ENCODE peak calls at places on chromosomes 3 and 15, in ten cellular contexts. One of them, this sample, is unnamed.

GRCh38 chr3:172808969-172809546 is 58.5 kb downstream of the ECT2 start:
- DNase-seq in cardiac fibroblast: peak; percentile 78
- DNase-seq in thoracic aorta: no peak
- DNase-seq in anterior cingulate cortex: no peak
- DNase-seq in fibroblast of the aortic adventitia: peak; percentile 85
- DNase-seq in SJSA1: no peak
- DNase-seq in skeletal muscle cell: peak; percentile 7
- DNase-seq in progenitor cell of endocrine pancreas: no peak
- DNase-seq in activated gamma-delta T cell: no peak
- DNase-seq in A172: peak; percentile 50
- DNase-seq in this sample: peak; percentile 40

GRCh38 chr3:55330756-55331155 is 156.3 kb downstream of the WNT5A start:
- DNase-seq in progenitor cell of endocrine pancreas: no peak
- DNase-seq in activated gamma-delta T cell: no peak
- DNase-seq in cardiac fibroblast: no peak
- DNase-seq in anterior cingulate cortex: no peak
- DNase-seq in fibroblast of the aortic adventitia: no peak
- DNase-seq in A172: no peak
- DNase-seq in skeletal muscle cell: no peak
- DNase-seq in thoracic aorta: no peak
- DNase-seq in SJSA1: no peak
- DNase-seq in this sample: no peak

GRCh38 chr15:61197187-61197586 is 31.9 kb downstream of the RORA start:
- DNase-seq in skeletal muscle cell: no peak
- DNase-seq in A172: no peak
- DNase-seq in SJSA1: no peak
- DNase-seq in cardiac fibroblast: no peak
- DNase-seq in progenitor cell of endocrine pancreas: no peak
- DNase-seq in thoracic aorta: no peak
- DNase-seq in fibroblast of the aortic adventitia: no peak
- DNase-seq in anterior cingulate cortex: peak; percentile 60
- DNase-seq in activated gamma-delta T cell: no peak
- DNase-seq in this sample: no peak

GRCh38 chr3:99969133-99969532 is 145.2 kb downstream of the FILIP1L start:
- DNase-seq in SJSA1: no peak
- DNase-seq in activated gamma-delta T cell: no peak
- DNase-seq in anterior cingulate cortex: no peak
- DNase-seq in A172: no peak
- DNase-seq in progenitor cell of endocrine pancreas: no peak
- DNase-seq in fibroblast of the aortic adventitia: no peak
- DNase-seq in thoracic aorta: no peak
- DNase-seq in cardiac fibroblast: no peak
- DNase-seq in skeletal muscle cell: no peak
- DNase-seq in this sample: no peak

GRCh38 chr3:182501861-182502260 is 291.4 kb upstream of the ATP11B start:
- DNase-seq in thoracic aorta: no peak
- DNase-seq in activated gamma-delta T cell: no peak
- DNase-seq in cardiac fibroblast: no peak
- DNase-seq in progenitor cell of endocrine pancreas: no peak
- DNase-seq in fibroblast of the aortic adventitia: no peak
- DNase-seq in skeletal muscle cell: no peak
- DNase-seq in SJSA1: no peak
- DNase-seq in A172: no peak
- DNase-seq in anterior cingulate cortex: no peak
- DNase-seq in this sample: no peak

GRCh38 chr3:136818191-136818850 is 605 bp upstream of the SLC35G2 start:
- DNase-seq in cardiac fibroblast: peak; percentile 87
- DNase-seq in skeletal muscle cell: peak; percentile 62
- DNase-seq in thoracic aorta: peak; percentile 3
- DNase-seq in fibroblast of the aortic adventitia: peak; percentile 76
- DNase-seq in A172: peak; percentile 96
- DNase-seq in progenitor cell of endocrine pancreas: no peak
- DNase-seq in anterior cingulate cortex: no peak
- DNase-seq in activated gamma-delta T cell: no peak
- DNase-seq in SJSA1: peak; percentile 92
- DNase-seq in this sample: no peak

GRCh38 chr15:49895337-49896223 is 223.5 kb downstream of the ATP8B4 start:
- DNase-seq in anterior cingulate cortex: no peak
- DNase-seq in thoracic aorta: no peak
- DNase-seq in cardiac fibroblast: peak; percentile 83
- DNase-seq in skeletal muscle cell: no peak
- DNase-seq in fibroblast of the aortic adventitia: peak; percentile 91
- DNase-seq in A172: no peak
- DNase-seq in SJSA1: no peak
- DNase-seq in activated gamma-delta T cell: no peak
- DNase-seq in progenitor cell of endocrine pancreas: no peak
- DNase-seq in this sample: no peak

GRCh38 chr3:69121513-69121912 is 882 bp downstream of the LMOD3 start:
- DNase-seq in A172: no peak
- DNase-seq in skeletal muscle cell: no peak
- DNase-seq in anterior cingulate cortex: no peak
- DNase-seq in progenitor cell of endocrine pancreas: no peak
- DNase-seq in thoracic aorta: no peak
- DNase-seq in SJSA1: no peak
- DNase-seq in activated gamma-delta T cell: no peak
- DNase-seq in fibroblast of the aortic adventitia: no peak
- DNase-seq in cardiac fibroblast: no peak
- DNase-seq in this sample: no peak

GRCh38 chr15:96326551-96327154 is 3.8 kb upstream of the NR2F2 start:
- DNase-seq in fibroblast of the aortic adventitia: peak; percentile 73
- DNase-seq in anterior cingulate cortex: no peak
- DNase-seq in activated gamma-delta T cell: no peak
- DNase-seq in A172: peak; percentile 35
- DNase-seq in skeletal muscle cell: no peak
- DNase-seq in thoracic aorta: no peak
- DNase-seq in progenitor cell of endocrine pancreas: no peak
- DNase-seq in cardiac fibroblast: peak; percentile 71
- DNase-seq in SJSA1: no peak
- DNase-seq in this sample: no peak

GRCh38 chr3:195583831-195584542 is at the start of gene APOD:
- DNase-seq in progenitor cell of endocrine pancreas: no peak
- DNase-seq in anterior cingulate cortex: peak; percentile 63
- DNase-seq in fibroblast of the aortic adventitia: peak; percentile 38
- DNase-seq in skeletal muscle cell: peak; percentile 39
- DNase-seq in thoracic aorta: no peak
- DNase-seq in A172: no peak
- DNase-seq in activated gamma-delta T cell: no peak
- DNase-seq in SJSA1: no peak
- DNase-seq in cardiac fibroblast: peak; percentile 82
- DNase-seq in this sample: peak; percentile 46

GRCh38 chr15:33293619-33294309 is 17.0 kb upstream of the RYR3 start:
- DNase-seq in activated gamma-delta T cell: no peak
- DNase-seq in progenitor cell of endocrine pancreas: no peak
- DNase-seq in SJSA1: no peak
- DNase-seq in anterior cingulate cortex: no peak
- DNase-seq in skeletal muscle cell: no peak
- DNase-seq in fibroblast of the aortic adventitia: peak; percentile 30
- DNase-seq in A172: no peak
- DNase-seq in thoracic aorta: no peak
- DNase-seq in cardiac fibroblast: peak; percentile 11
- DNase-seq in this sample: peak; percentile 17

GRCh38 chr15:68658151-68658550 is 79.4 kb downstream of the CORO2B start:
- DNase-seq in cardiac fibroblast: no peak
- DNase-seq in A172: no peak
- DNase-seq in SJSA1: no peak
- DNase-seq in skeletal muscle cell: no peak
- DNase-seq in fibroblast of the aortic adventitia: no peak
- DNase-seq in thoracic aorta: no peak
- DNase-seq in anterior cingulate cortex: peak; percentile 68
- DNase-seq in activated gamma-delta T cell: no peak
- DNase-seq in progenitor cell of endocrine pancreas: no peak
- DNase-seq in this sample: no peak

This sample was measured in LNCaP clone FGC.